ENCODE peak calls at places on chromosome 13, in ten cellular contexts. U is IMR-90; X is left lung; N is CD8-positive, alpha-beta T cell; Z is heart left ventricle; Q is hepatocyte; B is cardiac muscle cell; E is K562; R is neural progenitor cell; T is tibial artery. C is an unnamed sample. For H3K4me1 and H3K36me3, the result is how much of the 10 kb centered on the place peaks cover.

GRCh38 chr13:32726374-32727037 is 140.3 kb downstream of the PDS5B start:
- DNase-seq in U (no peak), X (no peak), N (no peak), Z (no peak), Q (peak), B (no peak), E (no peak), R (no peak), T (no peak), C (no peak)

GRCh38 chr13:48398450-48399095 is 14.3 kb downstream of the LPAR6 start:
- DNase-seq in U (peak), X (no peak), N (no peak), Z (no peak), Q (no peak), B (no peak), E (no peak), R (no peak), T (no peak), C (no peak)

GRCh38 chr13:33152389-33152788 is 133.2 kb downstream of the STARD13 start:
- DNase-seq in U (no peak), X (no peak), N (no peak), Z (no peak), Q (no peak), B (no peak), E (no peak), R (no peak), T (no peak), C (no peak)

GRCh38 chr13:90493667-90494066 is 853.8 kb upstream of the MIR17HG start:
- DNase-seq in U (no peak), X (no peak), N (no peak), Z (no peak), Q (no peak), B (no peak), E (no peak), R (no peak), T (no peak), C (no peak)

GRCh38 chr13:92640936-92641335 is 585.7 kb upstream of the GPC6 start:
- DNase-seq in U (peak), X (no peak), N (no peak), Z (no peak), Q (no peak), B (no peak), E (no peak), R (no peak), T (no peak), C (no peak)

GRCh38 chr13:27194209-27194608 is 22.6 kb upstream of the USP12 start:
- DNase-seq in U (no peak), X (no peak), N (no peak), Z (no peak), Q (no peak), B (no peak), E (no peak), R (no peak), T (no peak), C (no peak)

GRCh38 chr13:77480071-77480470 is 55.4 kb upstream of the SCEL start:
- DNase-seq in U (no peak), X (no peak), N (no peak), Z (no peak), Q (peak), B (no peak), E (no peak), R (peak), T (no peak), C (no peak)

GRCh38 chr13:45416521-45417125 is 1.6 kb downstream of the SLC25A30 start:
- DNase-seq in U (no peak), X (no peak), N (no peak), Z (no peak), Q (no peak), B (no peak), E (peak), R (no peak), T (no peak), C (no peak)

GRCh38 chr13:101876951-101877350 is 424.5 kb downstream of the ITGBL1 start:
- DNase-seq in U (no peak), X (no peak), N (no peak), Z (no peak), Q (no peak), B (no peak), E (no peak), R (no peak), T (no peak), C (no peak)

GRCh38 chr13:107208889-107209288 is 641.0 kb upstream of the ARGLU1 start:
- DNase-seq in U (no peak), X (no peak), N (no peak), Z (no peak), Q (no peak), B (no peak), E (no peak), R (no peak), T (no peak), C (no peak)

GRCh38 chr13:22082030-22082429 is 411.2 kb downstream of the FGF9 start:
- DNase-seq in U (no peak), X (no peak), N (no peak), Z (no peak), Q (no peak), B (no peak), E (no peak), R (no peak), T (no peak), C (no peak)

GRCh38 chr13:21014666-21015170 is 46.7 kb downstream of the LATS2 start:
- DNase-seq in U (peak), X (no peak), N (no peak), Z (peak), Q (peak), B (no peak), E (no peak), R (no peak), T (peak), C (no peak)

GRCh38 chr13:89737051-89737450 is 1610.4 kb upstream of the MIR17HG start:
- DNase-seq in U (no peak), X (no peak), N (no peak), Z (no peak), Q (no peak), B (no peak), E (no peak), R (no peak), T (no peak), C (no peak)

GRCh38 chr13:27273658-27274425 is 3.2 kb downstream of the RASL11A start:
- DNase-seq in U (peak), X (no peak), N (no peak), Z (peak), Q (no peak), B (peak), E (no peak), R (no peak), T (no peak), C (no peak)

GRCh38 chr13:31012285-31013024 is 80.0 kb downstream of the TEX26 start:
- DNase-seq in U (peak), X (no peak), N (no peak), Z (no peak), Q (no peak), B (peak), E (no peak), R (peak), T (no peak), C (no peak)

GRCh38 chr13:84366484-84366883 is 484.2 kb upstream of the SLITRK1 start:
- DNase-seq in U (peak), X (no peak), N (no peak), Z (no peak), Q (no peak), B (no peak), E (no peak), R (no peak), T (no peak), C (no peak)

GRCh38 chr13:30466841-30467252 is 1.1 kb upstream of the HMGB1 start:
- DNase-seq in U (peak), X (no peak), N (no peak), Z (no peak), Q (no peak), B (no peak), E (peak), R (no peak), T (no peak), C (no peak)

GRCh38 chr13:20672772-20673171 is 30.7 kb upstream of the IL17D start:
- DNase-seq in U (peak), X (no peak), N (no peak), Z (no peak), Q (no peak), B (no peak), E (no peak), R (no peak), T (no peak), C (no peak)

GRCh38 chr13:23418776-23419683 is 14.5 kb downstream of the SACS start:
- DNase-seq in U (no peak), X (no peak), N (no peak), Z (no peak), Q (no peak), B (no peak), E (no peak), R (no peak), T (no peak), C (no peak)

GRCh38 chr13:36344173-36344572 is 2.0 kb downstream of the SPART start:
- DNase-seq in U (peak), X (no peak), N (no peak), Z (no peak), Q (peak), B (no peak), E (peak), R (no peak), T (no peak), C (no peak)

GRCh38 chr13:101690871-101691270 is 238.4 kb downstream of the ITGBL1 start:
- DNase-seq in U (no peak), X (no peak), N (no peak), Z (no peak), Q (no peak), B (no peak), E (no peak), R (no peak), T (no peak), C (no peak)

GRCh38 chr13:114110091-114110829 is 22.2 kb downstream of the RASA3 start:
- DNase-seq in U (no peak), X (peak), N (peak), Z (no peak), Q (no peak), B (no peak), E (no peak), R (peak), T (peak), C (peak)

GRCh38 chr13:24272452-24273161 is 36.8 kb upstream of the C1QTNF9 start:
- DNase-seq in U (no peak), X (peak), N (no peak), Z (no peak), Q (no peak), B (no peak), E (no peak), R (no peak), T (no peak), C (no peak)

GRCh38 chr13:20441066-20441465 is 84.6 kb downstream of the CRYL1 start:
- DNase-seq in U (no peak), X (no peak), N (no peak), Z (no peak), Q (no peak), B (no peak), E (no peak), R (no peak), T (no peak), C (no peak)

GRCh38 chr13:80361883-80362327 is 21.0 kb upstream of the SPRY2 start:
- DNase-seq in U (no peak), X (no peak), N (no peak), Z (no peak), Q (peak), B (peak), E (peak), R (peak), T (no peak), C (no peak)

GRCh38 chr13:112331675-112332074 is 44.5 kb upstream of the SPACA7 start:
- DNase-seq in U (no peak), X (no peak), N (no peak), Z (no peak), Q (no peak), B (no peak), E (no peak), R (peak), T (no peak), C (no peak)

GRCh38 chr13:90049989-90050671 is 1297.4 kb upstream of the MIR17HG start:
- DNase-seq in U (no peak), X (no peak), N (no peak), Z (no peak), Q (no peak), B (no peak), E (no peak), R (no peak), T (no peak), C (no peak)

GRCh38 chr13:46121033-46121432 is 16.2 kb upstream of the CPB2 start:
- DNase-seq in U (no peak), X (no peak), N (no peak), Z (no peak), Q (no peak), B (no peak), E (no peak), R (no peak), T (no peak), C (no peak)

GRCh38 chr13:92137519-92137918 is 739.1 kb downstream of the GPC5 start:
- DNase-seq in U (no peak), X (no peak), N (no peak), Z (no peak), Q (no peak), B (no peak), E (no peak), R (peak), T (no peak), C (no peak)

DNA sequence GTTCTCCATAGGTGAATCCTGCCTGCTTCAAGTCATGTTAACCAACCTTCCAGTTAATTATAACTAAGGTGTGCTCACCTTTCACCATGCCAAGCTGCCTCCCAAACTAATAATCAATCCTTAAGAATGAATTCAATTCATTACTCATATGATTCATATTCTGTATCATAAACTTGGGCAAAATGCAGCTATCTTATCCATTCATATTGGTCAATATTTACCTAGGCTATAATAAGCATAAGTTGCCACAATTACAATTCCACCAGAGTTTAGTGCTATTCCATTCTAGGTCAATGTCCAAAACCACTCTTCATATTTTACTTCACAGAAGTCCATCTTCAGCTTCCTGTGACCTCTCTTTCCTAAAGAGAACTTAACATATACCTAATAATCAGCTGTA is 13.4 kb downstream of the ELF1 start:
- DNase-seq in U (no peak), X (no peak), N (no peak), Z (no peak), Q (no peak), B (no peak), E (no peak), R (no peak), T (no peak), C (no peak)
- H3K4me1 ChIP-seq in U (under half), X (under half), N (half or more), Z (under half), Q (half or more), B (under half), E (under half), R (under half), T (under half), C (under half)

GRCh38 chr13:109483369-109483768 is 303.0 kb downstream of the IRS2 start:
- DNase-seq in U (no peak), X (no peak), N (no peak), Z (no peak), Q (no peak), B (no peak), E (no peak), R (no peak), T (no peak), C (no peak)

GRCh38 chr13:109476001-109476400 is 310.4 kb downstream of the IRS2 start:
- DNase-seq in U (no peak), X (no peak), N (no peak), Z (no peak), Q (no peak), B (no peak), E (no peak), R (no peak), T (no peak), C (no peak)

GRCh38 chr13:109481046-109481445 is 305.3 kb downstream of the IRS2 start:
- DNase-seq in U (peak), X (no peak), N (no peak), Z (no peak), Q (peak), B (no peak), E (no peak), R (no peak), T (no peak), C (no peak)

GRCh38 chr13:109479534-109479933 is 306.8 kb downstream of the IRS2 start:
- DNase-seq in U (no peak), X (no peak), N (no peak), Z (no peak), Q (no peak), B (no peak), E (no peak), R (no peak), T (no peak), C (no peak)

GRCh38 chr13:109479991-109480696 is 306.2 kb downstream of the IRS2 start:
- DNase-seq in U (peak), X (no peak), N (no peak), Z (no peak), Q (peak), B (peak), E (no peak), R (no peak), T (peak), C (no peak)
- H3K27ac ChIP-seq in U (no peak), X (no peak), N (no peak), Z (no peak), Q (peak), B (no peak), E (no peak), R (no peak), T (peak), C (no peak)

DNA sequence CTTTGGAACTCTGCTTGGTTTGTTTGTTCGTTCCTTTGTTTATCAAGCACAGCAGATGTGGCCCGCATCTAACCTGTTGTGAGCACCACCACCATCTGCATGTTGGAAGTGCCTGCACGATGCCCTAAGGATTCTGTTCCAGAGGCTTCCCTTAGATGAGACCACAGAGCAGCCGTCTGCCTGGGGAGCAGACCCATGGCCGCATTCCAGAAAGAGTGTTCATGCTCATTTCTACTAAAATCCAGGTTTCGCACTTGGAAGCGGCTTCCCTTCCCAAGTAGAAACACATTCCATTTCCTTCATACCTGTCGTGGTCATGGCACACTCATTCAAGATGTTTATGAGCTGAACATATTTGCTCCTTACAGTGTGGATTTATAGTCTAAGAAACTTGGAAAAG is 27.2 kb downstream of the COL4A2 start:
- DNase-seq in U (peak), X (no peak), N (no peak), Z (no peak), Q (no peak), B (no peak), E (no peak), R (no peak), T (no peak), C (no peak)
- H3K36me3 ChIP-seq in U (under half), X (under half), N (under half), Z (under half), Q (under half), B (under half), E (under half), R (under half), T (under half), C (under half)

DNA sequence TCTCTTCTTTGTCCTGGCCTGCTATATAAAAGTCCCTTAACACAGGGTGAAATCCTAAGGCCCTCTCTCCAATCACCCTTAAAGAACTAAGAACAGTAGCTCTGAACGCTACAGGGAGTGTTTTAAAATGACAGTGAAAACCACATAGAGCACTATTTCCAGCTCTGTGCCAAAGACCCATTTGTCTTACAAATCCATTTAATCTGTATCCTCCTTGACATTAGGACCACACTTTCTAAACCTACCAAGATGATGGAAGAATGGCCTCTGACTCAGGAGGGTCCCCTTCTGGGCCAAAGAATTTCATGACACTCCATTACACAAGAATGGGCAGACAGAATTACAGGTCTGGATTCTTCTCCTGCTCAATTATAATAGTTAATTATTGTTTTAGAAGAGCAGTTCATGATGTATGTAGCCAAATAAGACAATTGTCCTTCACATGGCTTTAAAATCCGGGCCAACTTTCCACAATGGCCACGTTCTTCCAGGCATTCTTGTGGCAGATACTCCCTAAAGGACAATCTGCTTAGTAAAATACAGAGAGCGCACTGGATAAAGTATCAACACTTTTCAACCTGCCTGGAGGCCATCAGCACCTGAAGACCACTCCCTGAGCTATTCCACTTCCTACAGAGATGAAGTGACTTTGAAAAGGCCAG is 61.0 kb downstream of the STK24 start:
- DNase-seq in U (no peak), X (no peak), N (no peak), Z (no peak), Q (no peak), B (no peak), E (no peak), R (peak), T (no peak), C (no peak)
- H3K4me1 ChIP-seq in U (under half), X (under half), N (under half), Z (under half), Q (under half), B (under half), E (under half), R (under half), T (under half), C (under half)

GRCh38 chr13:71625183-71625582 is 241.8 kb downstream of the DACH1 start:
- DNase-seq in U (peak), X (no peak), N (no peak), Z (no peak), Q (no peak), B (no peak), E (no peak), R (no peak), T (no peak), C (no peak)

GRCh38 chr13:71625694-71626093 is 241.3 kb downstream of the DACH1 start:
- DNase-seq in U (peak), X (no peak), N (no peak), Z (no peak), Q (no peak), B (no peak), E (no peak), R (no peak), T (no peak), C (no peak)

GRCh38 chr13:71621152-71622124 is 245.6 kb downstream of the DACH1 start:
- DNase-seq in U (no peak), X (no peak), N (no peak), Z (no peak), Q (no peak), B (peak), E (no peak), R (no peak), T (no peak), C (no peak)

GRCh38 chr13:71626396-71626795 is 240.6 kb downstream of the DACH1 start:
- DNase-seq in U (peak), X (no peak), N (no peak), Z (no peak), Q (no peak), B (no peak), E (no peak), R (no peak), T (no peak), C (no peak)

GRCh38 chr13:71624641-71625040 is 242.4 kb downstream of the DACH1 start:
- DNase-seq in U (no peak), X (no peak), N (no peak), Z (no peak), Q (no peak), B (no peak), E (no peak), R (peak), T (no peak), C (no peak)
- H3K27ac ChIP-seq in U (peak), X (peak), N (no peak), Z (peak), Q (peak), B (no peak), E (no peak), R (peak), T (no peak), C (no peak)

GRCh38 chr13:43180036-43180660 is 156.8 kb downstream of the DNAJC15 start:
- DNase-seq in U (no peak), X (no peak), N (no peak), Z (no peak), Q (no peak), B (no peak), E (no peak), R (no peak), T (no peak), C (no peak)
- H3K36me3 ChIP-seq in U (under half), X (under half), N (under half), Z (under half), Q (under half), B (under half), E (under half), R (under half), T (under half), C (under half)

GRCh38 chr13:97653741-97654140 is 219.8 kb downstream of the RAP2A start:
- DNase-seq in U (peak), X (no peak), N (no peak), Z (no peak), Q (peak), B (no peak), E (no peak), R (no peak), T (no peak), C (no peak)
- H3K4me1 ChIP-seq in U (under half), X (under half), N (under half), Z (under half), Q (under half), B (under half), E (under half), R (under half), T (under half), C (under half)

GRCh38 chr13:94120878-94121277 is 358.6 kb downstream of the DCT start:
- DNase-seq in U (no peak), X (no peak), N (no peak), Z (no peak), Q (no peak), B (no peak), E (no peak), R (no peak), T (no peak), C (no peak)
- H3K27ac ChIP-seq in U (no peak), X (no peak), N (no peak), Z (no peak), Q (peak), B (no peak), E (no peak), R (no peak), T (no peak), C (no peak)

GRCh38 chr13:55577082-55577846 is 1563.5 kb upstream of the PRR20A start:
- DNase-seq in U (no peak), X (no peak), N (no peak), Z (no peak), Q (no peak), B (peak), E (no peak), R (peak), T (no peak), C (no peak)
- H3K36me3 ChIP-seq in U (under half), X (under half), N (under half), Z (under half), Q (under half), B (under half), E (under half), R (under half), T (under half), C (under half)

C was measured in RWPE2.